ENCODE peak calls at places on chromosomes 11 and 22, in nine cellular contexts. K is AG09309, T is GM13977, I is NCI-H1417, H is psoas muscle, Q is H9, R is NCI-H2171 treated with DMSO at 0.1 percent for 48 hours, N is NCI-H345, D is kidney tubule cell. G is an unnamed sample.

GRCh38 chr11:95283653-95284052 is 52.7 kb upstream of the SESN3 start:
- DNase-seq in K (no peak), T (no peak), I (no peak), H (no peak), Q (no peak), R (no peak), N (no peak), D (no peak), G (no peak)

GRCh38 chr11:128776434-128777284 is 82.8 kb downstream of the FLI1 start:
- DNase-seq in K (no peak), T (peak; percentile 65), I (no peak), H (peak; percentile 64), Q (peak; percentile 81), R (no peak), N (no peak), D (peak; percentile 18), G (peak; percentile 53)

GRCh38 chr11:72969894-72970335 is 155.7 kb downstream of the ATG16L2 start:
- DNase-seq in K (peak; percentile 77), T (peak; percentile 62), I (no peak), H (no peak), Q (no peak), R (no peak), N (no peak), D (peak; percentile 61), G (no peak)

GRCh38 chr11:68012843-68013610 is 2.9 kb downstream of the ALDH3B1 start:
- DNase-seq in K (peak; percentile 89), T (no peak), I (no peak), H (no peak), Q (no peak), R (no peak), N (no peak), D (peak; percentile 98), G (peak; percentile 49)

GRCh38 chr11:34358258-34358665 is 452 bp upstream of the ABTB2 start:
- DNase-seq in K (no peak), T (no peak), I (peak; percentile 91), H (no peak), Q (no peak), R (peak; percentile 94), N (peak; percentile 78), D (peak; percentile 87), G (peak; percentile 89)

GRCh38 chr11:1292644-1293618 is 16.5 kb downstream of the TOLLIP start:
- DNase-seq in K (no peak), T (no peak), I (no peak), H (peak; percentile 38), Q (no peak), R (no peak), N (no peak), D (no peak), G (no peak)

GRCh38 chr22:44530106-44530505 is 32.1 kb upstream of the RTL6 start:
- DNase-seq in K (no peak), T (no peak), I (no peak), H (no peak), Q (peak; percentile 3), R (no peak), N (no peak), D (no peak), G (no peak)

GRCh38 chr11:69089258-69089657 is 40.5 kb downstream of the TPCN2 start:
- DNase-seq in K (peak; percentile 34), T (no peak), I (no peak), H (peak; percentile 79), Q (no peak), R (no peak), N (no peak), D (peak; percentile 81), G (peak; percentile 20)

GRCh38 chr22:38148252-38148651 is 33.4 kb downstream of the PLA2G6 start:
- DNase-seq in K (peak; percentile 27), T (no peak), I (no peak), H (no peak), Q (no peak), R (no peak), N (no peak), D (peak; percentile 81), G (peak; percentile 26)

GRCh38 chr11:15941206-15941770 is 415.1 kb downstream of the SOX6 start:
- DNase-seq in K (no peak), T (peak; percentile 80), I (no peak), H (peak; percentile 70), Q (peak; percentile 87), R (no peak), N (no peak), D (peak; percentile 40), G (no peak)

G was measured in DMS53.